ENCODE peak calls at places on chromosomes 11 and 22, in five cellular contexts. One of them, this sample, is unnamed.

GRCh38 chr11:133787379-133788103 is 57.8 kb downstream of the SPATA19 start:
- DNase-seq in T follicular helper cell: no peak
- DNase-seq in HCT116: no peak
- DNase-seq in cardiac muscle cell: peak
- DNase-seq in C1 segment of cervical spinal cord: no peak
- DNase-seq in this sample: no peak

GRCh38 chr11:33690290-33691050 is 10.2 kb downstream of the C11orf91 start:
- DNase-seq in T follicular helper cell: no peak
- DNase-seq in HCT116: peak
- DNase-seq in cardiac muscle cell: no peak
- DNase-seq in C1 segment of cervical spinal cord: peak
- DNase-seq in this sample: no peak

GRCh38 chr11:12161137-12161536 is 50.7 kb downstream of the MICAL2 start:
- DNase-seq in T follicular helper cell: no peak
- DNase-seq in HCT116: no peak
- DNase-seq in cardiac muscle cell: no peak
- DNase-seq in C1 segment of cervical spinal cord: no peak
- DNase-seq in this sample: no peak

GRCh38 chr22:29882716-29883044 is 294 bp upstream of the MTMR3 start:
- DNase-seq in T follicular helper cell: no peak
- DNase-seq in HCT116: no peak
- DNase-seq in cardiac muscle cell: no peak
- DNase-seq in C1 segment of cervical spinal cord: no peak
- DNase-seq in this sample: no peak

GRCh38 chr22:46149493-46149997 is 781 bp upstream of the PPARA start:
- DNase-seq in T follicular helper cell: peak
- DNase-seq in HCT116: no peak
- DNase-seq in cardiac muscle cell: peak
- DNase-seq in C1 segment of cervical spinal cord: peak
- DNase-seq in this sample: no peak

GRCh38 chr22:50504245-50505211 is 3.0 kb downstream of the LMF2 start:
- DNase-seq in T follicular helper cell: no peak
- DNase-seq in HCT116: no peak
- DNase-seq in cardiac muscle cell: no peak
- DNase-seq in C1 segment of cervical spinal cord: no peak
- DNase-seq in this sample: no peak

GRCh38 chr11:68146704-68147474 is 25.7 kb upstream of the CHKA start:
- DNase-seq in T follicular helper cell: no peak
- DNase-seq in HCT116: no peak
- DNase-seq in cardiac muscle cell: peak
- DNase-seq in C1 segment of cervical spinal cord: peak
- DNase-seq in this sample: no peak

GRCh38 chr11:72430743-72431570 is 3.4 kb downstream of the CLPB start:
- DNase-seq in T follicular helper cell: peak
- DNase-seq in HCT116: no peak
- DNase-seq in cardiac muscle cell: peak
- DNase-seq in C1 segment of cervical spinal cord: peak
- DNase-seq in this sample: no peak

GRCh38 chr22:26589367-26589844 is 526 bp downstream of the TPST2 start:
- DNase-seq in T follicular helper cell: peak
- DNase-seq in HCT116: no peak
- DNase-seq in cardiac muscle cell: peak
- DNase-seq in C1 segment of cervical spinal cord: no peak
- DNase-seq in this sample: no peak

GRCh38 chr11:64444838-64445441 is 86.0 kb downstream of the RPS6KA4 start:
- DNase-seq in T follicular helper cell: no peak
- DNase-seq in HCT116: peak
- DNase-seq in cardiac muscle cell: no peak
- DNase-seq in C1 segment of cervical spinal cord: no peak
- DNase-seq in this sample: no peak

GRCh38 chr11:57219021-57219627 is 17.9 kb downstream of the APLNR start:
- DNase-seq in T follicular helper cell: no peak
- DNase-seq in HCT116: no peak
- DNase-seq in cardiac muscle cell: no peak
- DNase-seq in C1 segment of cervical spinal cord: no peak
- DNase-seq in this sample: no peak

GRCh38 chr11:17770048-17770652 is 35.6 kb downstream of the KCNC1 start:
- DNase-seq in T follicular helper cell: no peak
- DNase-seq in HCT116: no peak
- DNase-seq in cardiac muscle cell: peak
- DNase-seq in C1 segment of cervical spinal cord: no peak
- DNase-seq in this sample: no peak

GRCh38 chr11:120969993-120970392 is 53.9 kb upstream of the TBCEL start:
- DNase-seq in T follicular helper cell: no peak
- DNase-seq in HCT116: no peak
- DNase-seq in cardiac muscle cell: peak
- DNase-seq in C1 segment of cervical spinal cord: no peak
- DNase-seq in this sample: no peak

GRCh38 chr11:45107051-45107450 is 39.4 kb upstream of the PRDM11 start:
- DNase-seq in T follicular helper cell: no peak
- DNase-seq in HCT116: no peak
- DNase-seq in cardiac muscle cell: no peak
- DNase-seq in C1 segment of cervical spinal cord: no peak
- DNase-seq in this sample: no peak

GRCh38 chr11:77087723-77088225 is 14.9 kb upstream of the OMP start:
- DNase-seq in T follicular helper cell: no peak
- DNase-seq in HCT116: no peak
- DNase-seq in cardiac muscle cell: no peak
- DNase-seq in C1 segment of cervical spinal cord: no peak
- DNase-seq in this sample: no peak

GRCh38 chr11:88434333-88434976 is 96.9 kb upstream of the CTSC start:
- DNase-seq in T follicular helper cell: no peak
- DNase-seq in HCT116: no peak
- DNase-seq in cardiac muscle cell: no peak
- DNase-seq in C1 segment of cervical spinal cord: no peak
- DNase-seq in this sample: no peak

GRCh38 chr11:330694-331314 is 10.1 kb upstream of the IFITM3 start:
- DNase-seq in T follicular helper cell: no peak
- DNase-seq in HCT116: no peak
- DNase-seq in cardiac muscle cell: no peak
- DNase-seq in C1 segment of cervical spinal cord: no peak
- DNase-seq in this sample: no peak

GRCh38 chr22:44381761-44382454 is 69.2 kb upstream of the SHISAL1 start:
- DNase-seq in T follicular helper cell: no peak
- DNase-seq in HCT116: no peak
- DNase-seq in cardiac muscle cell: no peak
- DNase-seq in C1 segment of cervical spinal cord: no peak
- DNase-seq in this sample: no peak

GRCh38 chr11:132610216-132610615 is 922.1 kb downstream of the OPCML start:
- DNase-seq in T follicular helper cell: no peak
- DNase-seq in HCT116: no peak
- DNase-seq in cardiac muscle cell: no peak
- DNase-seq in C1 segment of cervical spinal cord: no peak
- DNase-seq in this sample: no peak

GRCh38 chr11:114026355-114026754 is 33.2 kb upstream of the ZBTB16 start:
- DNase-seq in T follicular helper cell: no peak
- DNase-seq in HCT116: no peak
- DNase-seq in cardiac muscle cell: peak
- DNase-seq in C1 segment of cervical spinal cord: no peak
- DNase-seq in this sample: no peak

GRCh38 chr11:74002832-74003231 is 6.1 kb downstream of the UCP3 start:
- DNase-seq in T follicular helper cell: no peak
- DNase-seq in HCT116: no peak
- DNase-seq in cardiac muscle cell: no peak
- DNase-seq in C1 segment of cervical spinal cord: no peak
- DNase-seq in this sample: no peak

GRCh38 chr11:83951521-83951920 is 665.4 kb upstream of the CCDC90B start:
- DNase-seq in T follicular helper cell: no peak
- DNase-seq in HCT116: no peak
- DNase-seq in cardiac muscle cell: no peak
- DNase-seq in C1 segment of cervical spinal cord: no peak
- DNase-seq in this sample: no peak

GRCh38 chr22:26648761-26649363 is 8.5 kb upstream of the MIAT start:
- DNase-seq in T follicular helper cell: no peak
- DNase-seq in HCT116: no peak
- DNase-seq in cardiac muscle cell: no peak
- DNase-seq in C1 segment of cervical spinal cord: no peak
- DNase-seq in this sample: no peak

GRCh38 chr11:64390558-64390957 is 31.6 kb downstream of the RPS6KA4 start:
- DNase-seq in T follicular helper cell: no peak
- DNase-seq in HCT116: no peak
- DNase-seq in cardiac muscle cell: no peak
- DNase-seq in C1 segment of cervical spinal cord: no peak
- DNase-seq in this sample: no peak

GRCh38 chr22:46575915-46576555 is 38.6 kb upstream of the CELSR1 start:
- DNase-seq in T follicular helper cell: no peak
- DNase-seq in HCT116: no peak
- DNase-seq in cardiac muscle cell: peak
- DNase-seq in C1 segment of cervical spinal cord: no peak
- DNase-seq in this sample: no peak

GRCh38 chr11:120184946-120185677 is 25.7 kb upstream of the OAF start:
- DNase-seq in T follicular helper cell: no peak
- DNase-seq in HCT116: no peak
- DNase-seq in cardiac muscle cell: peak
- DNase-seq in C1 segment of cervical spinal cord: no peak
- DNase-seq in this sample: no peak

GRCh38 chr22:21754523-21755128 is 19.0 kb upstream of the YPEL1 start:
- DNase-seq in T follicular helper cell: no peak
- DNase-seq in HCT116: no peak
- DNase-seq in cardiac muscle cell: no peak
- DNase-seq in C1 segment of cervical spinal cord: no peak
- DNase-seq in this sample: no peak

GRCh38 chr11:118791015-118791960 is at the start of gene DDX6:
- DNase-seq in T follicular helper cell: peak
- DNase-seq in HCT116: peak
- DNase-seq in cardiac muscle cell: peak
- DNase-seq in C1 segment of cervical spinal cord: peak
- DNase-seq in this sample: peak